ENCODE peak calls at places on chromosome 17, in ten cellular contexts. K is cardiac muscle cell, J is left ventricle myocardium inferior, E is kidney epithelial cell, N is astrocyte of the cerebellum, O is IMR-90, A is K562, Q is epithelial cell of proximal tubule, L is lower lobe of right lung, V is PC-3. Z is an unnamed sample.

GRCh38 chr17:30503558-30503957 is 26.4 kb downstream of the GOSR1 start:
- DNase-seq in O (peak), K (no peak), E (no peak), L (no peak), N (no peak), J (no peak), Q (no peak), A (no peak), V (no peak), Z (no peak)

GRCh38 chr17:7042507-7043194 is 1.2 kb downstream of the SLC16A11 start:
- DNase-seq in N (no peak), V (no peak), K (no peak), O (no peak), A (no peak), E (no peak), L (no peak), Q (no peak), J (no peak), Z (no peak)

GRCh38 chr17:4837471-4838305 is 4.5 kb downstream of the MINK1 start:
- DNase-seq in J (peak), L (no peak), Q (no peak), A (no peak), N (no peak), O (no peak), K (no peak), E (no peak), V (no peak), Z (no peak)

GRCh38 chr17:628507-628941 is 86.1 kb downstream of the VPS53 start:
- DNase-seq in O (no peak), N (no peak), A (no peak), V (no peak), L (no peak), K (no peak), Q (no peak), E (no peak), J (no peak), Z (peak)

GRCh38 chr17:41739661-41740352 is 5.4 kb upstream of the HAP1 start:
- DNase-seq in V (peak), A (no peak), E (peak), N (no peak), O (peak), Q (peak), J (no peak), L (no peak), K (no peak), Z (peak)

GRCh38 chr17:3935140-3935542 is 18.9 kb upstream of the P2RX1 start:
- DNase-seq in V (peak), Q (no peak), N (peak), O (peak), J (peak), A (no peak), L (peak), K (peak), E (peak), Z (no peak)

GRCh38 chr17:68511671-68512246 is 471 bp upstream of the PRKAR1A start:
- DNase-seq in J (peak), E (peak), A (peak), K (peak), L (peak), V (peak), Q (no peak), O (peak), N (no peak), Z (no peak)

GRCh38 chr17:1880851-1881630 is 51.2 kb downstream of the RPA1 start:
- DNase-seq in E (no peak), A (no peak), V (no peak), N (no peak), O (peak), J (no peak), L (no peak), K (no peak), Q (no peak), Z (no peak)

GRCh38 chr17:4850236-4850635 is 17.1 kb downstream of the MINK1 start:
- DNase-seq in E (no peak), Q (no peak), K (no peak), L (no peak), V (peak), N (no peak), O (no peak), J (no peak), A (no peak), Z (no peak)

GRCh38 chr17:50149425-50150353 is 788 bp downstream of the PPP1R9B start:
- DNase-seq in K (peak), E (no peak), O (peak), Q (no peak), N (no peak), V (peak), J (peak), A (peak), L (peak), Z (no peak)

GRCh38 chr17:47717845-47718621 is 15.0 kb upstream of the TBX21 start:
- DNase-seq in A (no peak), L (no peak), Q (no peak), O (no peak), E (peak), N (no peak), V (peak), K (no peak), J (no peak), Z (no peak)

GRCh38 chr17:17058304-17058703 is 16.0 kb downstream of the MPRIP start:
- DNase-seq in L (no peak), K (no peak), Q (no peak), J (no peak), O (no peak), A (no peak), N (no peak), V (no peak), E (no peak), Z (no peak)
- TF ChIP-seq CTCF in L (no peak), K (no peak), Q (no peak), J (no peak), O (no peak), A (no peak), N (no peak), V (no peak), E (no peak), Z (no peak)

DNA sequence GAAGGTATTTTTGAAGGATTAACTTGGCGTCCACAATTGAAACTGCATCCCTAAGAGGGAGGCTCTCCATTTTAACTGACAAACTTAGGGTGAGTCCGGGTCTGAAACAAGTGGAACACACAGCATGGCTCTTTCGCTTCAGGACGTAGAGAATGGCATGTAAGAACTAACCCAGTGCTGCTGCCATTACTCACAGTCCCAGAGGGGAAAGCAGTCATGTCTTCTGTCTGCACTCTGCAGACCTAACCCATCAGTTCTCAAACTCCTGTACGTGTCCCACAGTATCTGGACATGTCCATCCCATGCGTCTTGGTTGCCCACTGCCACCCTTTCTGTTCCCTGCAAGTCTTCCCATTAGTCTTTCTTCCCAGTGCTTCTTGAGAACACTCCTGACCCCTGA is 563 bp downstream of the ST6GALNAC1 start:
- DNase-seq in J (no peak), A (no peak), V (no peak), O (no peak), Q (no peak), N (no peak), K (no peak), L (no peak), E (no peak), Z (no peak)
- H3K4me3 ChIP-seq in J (peak), A (peak), V (no peak), O (no peak), Q (no peak), N (no peak), K (no peak), L (peak), E (no peak), Z (no peak)

DNA sequence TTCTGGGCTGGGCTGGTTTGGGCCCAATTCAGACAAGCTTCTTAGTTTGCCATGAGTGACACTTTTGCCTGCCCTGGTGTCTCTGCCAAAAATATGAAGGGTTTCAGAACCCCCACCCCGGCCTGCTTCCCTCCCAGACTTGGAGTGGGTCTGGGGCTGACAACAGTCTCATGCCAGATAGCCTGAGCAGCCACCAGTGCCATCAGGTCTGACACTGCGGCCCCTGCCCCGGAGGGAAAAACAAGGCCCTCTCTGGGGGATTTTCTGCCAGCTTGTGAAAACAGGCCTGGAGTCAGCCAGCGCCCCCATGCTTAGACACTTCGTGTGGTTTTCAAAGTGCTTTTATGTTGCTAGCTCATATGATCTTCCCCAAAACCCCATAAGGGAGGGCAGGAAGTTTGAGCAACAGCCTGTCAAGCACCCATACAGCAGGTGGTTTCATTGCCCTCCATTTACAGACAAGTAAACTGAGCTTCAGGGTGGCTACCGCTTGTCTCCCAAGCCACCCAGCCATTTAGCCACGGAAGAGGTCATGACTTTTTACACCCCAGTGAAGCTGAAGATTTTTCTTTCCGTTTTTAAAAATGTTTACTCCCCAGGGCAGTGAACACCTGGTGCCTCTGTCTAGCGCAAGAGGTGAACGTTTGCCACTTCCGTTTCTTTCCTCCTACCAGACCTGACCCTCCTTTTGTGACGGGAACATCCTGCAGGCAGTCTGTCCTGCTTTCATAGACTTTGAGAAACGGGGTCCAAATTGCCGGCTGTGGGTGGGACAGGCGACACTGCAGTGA is 300.6 kb downstream of the SEC14L1 start:
- DNase-seq in N (no peak), O (no peak), J (no peak), E (no peak), A (no peak), V (no peak), L (no peak), K (no peak), Q (no peak), Z (no peak)
- TF ChIP-seq CTCF in N (no peak), O (no peak), J (no peak), E (no peak), A (no peak), V (no peak), L (no peak), K (no peak), Q (no peak), Z (no peak)

GRCh38 chr17:44912763-44913544 is 2.3 kb downstream of the GFAP start:
- DNase-seq in L (peak), A (no peak), J (no peak), E (no peak), Q (no peak), N (no peak), O (no peak), V (no peak), K (no peak), Z (no peak)

GRCh38 chr17:44913676-44914075 is 1.6 kb downstream of the GFAP start:
- DNase-seq in K (no peak), N (no peak), L (peak), V (no peak), E (no peak), A (peak), Q (no peak), O (no peak), J (no peak), Z (no peak)

GRCh38 chr17:44910231-44911106 is 4.8 kb downstream of the GFAP start:
- DNase-seq in V (no peak), O (no peak), J (no peak), L (no peak), E (no peak), K (no peak), N (no peak), A (no peak), Q (no peak), Z (no peak)

GRCh38 chr17:44909681-44910144 is 5.6 kb downstream of the GFAP start:
- DNase-seq in O (peak), N (no peak), K (no peak), J (no peak), L (no peak), E (peak), V (peak), Q (no peak), A (no peak), Z (peak)

DNA sequence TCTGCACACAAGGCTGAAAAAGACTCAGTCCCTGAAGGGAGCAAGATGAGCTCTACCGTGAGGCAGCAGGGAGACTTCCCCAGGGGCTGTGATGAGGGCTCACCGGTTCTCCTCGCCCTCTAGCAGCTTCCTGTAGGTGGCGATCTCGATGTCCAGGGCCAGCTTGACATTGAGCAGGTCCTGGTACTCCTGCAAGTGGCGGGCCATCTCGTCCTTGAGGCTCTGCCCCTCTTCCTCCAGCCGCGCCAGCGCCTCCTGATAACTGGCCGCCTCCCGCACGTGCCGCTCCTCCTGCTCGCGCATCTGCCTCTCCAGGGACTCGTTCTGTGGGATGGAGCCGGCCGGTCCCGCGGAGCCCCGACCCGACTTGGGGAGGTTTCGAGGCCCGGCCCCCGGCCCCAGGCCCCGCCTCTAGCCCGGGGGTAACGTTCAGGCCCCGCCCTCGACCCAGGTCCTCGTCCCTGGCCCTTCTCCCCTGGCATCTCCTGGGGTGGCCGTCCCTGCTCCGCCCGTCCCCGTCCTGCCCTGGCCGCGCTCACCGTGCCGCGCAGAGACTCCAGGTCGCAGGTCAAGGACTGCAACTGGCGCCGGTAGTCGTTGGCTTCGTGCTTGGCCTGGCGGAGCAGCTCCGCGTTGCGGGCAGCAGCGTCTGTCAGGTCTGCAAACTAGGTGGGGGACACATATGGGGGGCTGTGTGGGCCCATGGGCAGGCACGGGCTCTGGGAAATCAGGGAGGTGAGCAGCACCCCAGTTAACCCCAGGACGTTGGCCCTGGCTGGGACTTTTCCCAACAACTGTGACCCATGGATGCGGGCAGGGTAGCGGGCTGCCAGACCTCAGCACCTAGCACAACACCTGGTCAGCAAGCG is 3.9 kb downstream of the GFAP start:
- DNase-seq in K (peak), O (peak), L (peak), E (no peak), J (peak), N (no peak), Q (no peak), A (peak), V (peak), Z (no peak)
- H3K4me3 ChIP-seq in K (peak), O (no peak), L (peak), E (no peak), J (peak), N (no peak), Q (peak), A (no peak), V (no peak), Z (no peak)

GRCh38 chr17:44655983-44656700 is at the start of gene MEIOC:
- DNase-seq in K (peak), L (no peak), N (no peak), E (no peak), Q (no peak), A (no peak), V (no peak), J (no peak), O (peak), Z (no peak)
- TF ChIP-seq CTCF in K (no peak), L (no peak), N (no peak), E (peak), Q (no peak), A (no peak), V (no peak), J (no peak), O (peak), Z (no peak)

GRCh38 chr17:72536788-72537187 is 416.0 kb downstream of the SOX9 start:
- DNase-seq in V (no peak), L (no peak), Q (no peak), K (no peak), O (no peak), N (no peak), E (no peak), A (no peak), J (no peak), Z (no peak)

GRCh38 chr17:72538443-72538842 is 417.6 kb downstream of the SOX9 start:
- DNase-seq in A (no peak), J (no peak), Q (no peak), N (no peak), E (no peak), V (no peak), K (no peak), O (no peak), L (no peak), Z (no peak)

GRCh38 chr17:72538921-72539352 is 418.1 kb downstream of the SOX9 start:
- DNase-seq in J (no peak), K (no peak), N (no peak), Q (no peak), A (no peak), L (no peak), O (no peak), V (no peak), E (no peak), Z (no peak)

GRCh38 chr17:72542317-72542716 is 421.5 kb downstream of the SOX9 start:
- DNase-seq in E (no peak), L (no peak), J (no peak), N (no peak), K (no peak), Q (no peak), V (no peak), O (no peak), A (no peak), Z (no peak)

DNA sequence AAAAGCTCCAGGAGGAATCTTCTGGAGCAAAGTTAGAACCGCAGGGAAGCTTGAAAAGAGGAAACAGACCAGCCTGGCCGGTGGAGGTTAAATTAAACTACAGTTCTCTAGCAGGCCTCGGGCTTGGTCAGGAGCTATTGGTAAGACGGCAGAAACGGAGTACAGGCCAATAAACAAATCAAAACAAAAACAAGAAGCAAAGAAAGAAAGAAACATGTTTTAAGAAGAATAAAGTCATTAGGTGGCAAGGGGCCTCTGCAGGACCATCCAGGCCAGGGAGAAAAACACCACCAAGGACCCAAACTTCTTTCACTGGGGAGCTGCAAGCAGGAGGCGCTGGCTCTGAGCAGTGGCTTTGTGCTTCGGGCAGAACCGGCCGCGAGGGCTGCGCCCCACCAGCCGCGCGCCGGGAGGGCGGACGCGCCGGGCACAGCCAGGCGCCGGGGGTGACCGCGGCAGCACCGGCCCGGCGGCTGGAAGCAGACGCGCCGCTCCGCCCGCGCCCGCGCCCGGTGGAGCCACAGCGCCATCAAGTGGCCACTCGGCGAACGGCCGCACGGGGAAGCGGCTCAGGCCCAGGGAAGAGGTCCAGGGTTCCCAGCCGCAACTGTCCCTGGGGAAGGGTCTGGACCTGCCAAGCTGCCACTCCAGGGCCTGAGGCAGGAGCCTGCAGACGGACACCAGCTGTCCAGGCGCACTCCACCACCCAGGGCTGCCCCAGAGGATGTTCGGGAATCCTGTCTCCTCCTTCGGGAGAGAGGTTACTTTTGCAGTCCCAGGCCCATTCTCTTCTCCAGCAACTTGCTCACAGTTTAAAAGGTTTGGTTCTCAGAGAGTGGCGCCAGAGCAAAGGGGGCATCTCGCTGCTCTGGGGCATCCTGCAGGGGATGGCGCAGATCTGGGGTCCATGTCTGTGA is 419.4 kb downstream of the SOX9 start:
- DNase-seq in V (peak), A (peak), Q (no peak), J (peak), K (peak), O (peak), E (no peak), N (no peak), L (peak), Z (no peak)
- H3K4me3 ChIP-seq in V (peak), A (no peak), Q (peak), J (peak), K (peak), O (peak), E (no peak), N (no peak), L (peak), Z (peak)

GRCh38 chr17:57436565-57436964 is 180.2 kb downstream of the MSI2 start:
- DNase-seq in L (no peak), Q (no peak), A (no peak), J (no peak), N (no peak), E (no peak), O (no peak), V (no peak), K (peak), Z (no peak)

GRCh38 chr17:57432507-57433277 is 176.4 kb downstream of the MSI2 start:
- DNase-seq in N (no peak), O (no peak), A (no peak), L (no peak), E (no peak), K (no peak), J (no peak), V (no peak), Q (no peak), Z (no peak)

GRCh38 chr17:57431415-57431814 is 175.1 kb downstream of the MSI2 start:
- DNase-seq in K (no peak), L (no peak), A (no peak), N (no peak), E (no peak), Q (no peak), V (no peak), J (no peak), O (no peak), Z (no peak)

GRCh38 chr17:57433396-57433944 is 177.1 kb downstream of the MSI2 start:
- DNase-seq in N (no peak), A (no peak), E (no peak), K (no peak), Q (no peak), J (no peak), L (no peak), O (no peak), V (no peak), Z (no peak)

DNA sequence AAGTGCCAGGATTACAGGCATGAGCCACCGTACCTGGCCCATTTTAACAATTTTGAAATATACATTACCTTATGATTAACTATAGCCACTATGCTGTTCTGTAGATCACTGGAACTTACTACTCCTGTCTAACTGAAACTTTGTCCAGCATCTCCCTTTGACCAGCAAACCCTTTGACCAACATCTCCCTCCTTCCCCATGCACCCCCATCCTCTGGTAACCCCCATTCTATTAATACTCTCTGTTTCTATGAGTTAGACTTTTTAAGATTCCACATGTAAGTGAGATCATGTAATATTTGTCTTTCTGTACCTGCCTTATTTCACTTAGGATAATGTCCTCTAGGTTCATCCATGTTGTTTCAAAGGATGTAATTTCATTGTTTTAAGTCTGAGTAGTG is 178.0 kb downstream of the MSI2 start:
- DNase-seq in A (no peak), Q (no peak), O (no peak), E (no peak), L (no peak), N (no peak), V (no peak), K (no peak), J (no peak), Z (no peak)
- TF ChIP-seq CTCF in A (no peak), Q (no peak), O (no peak), E (no peak), L (no peak), N (no peak), V (no peak), K (no peak), J (no peak), Z (no peak)

Z was measured in AG09309.